ENCODE peak calls at places on chromosomes 3 and 15, in ten cellular contexts. T is OCI-LY7, B is mammary epithelial cell, Z is fibroblast of lung, E is HL-60, O is psoas muscle, P is PC-3, J is suprapubic skin, D is testis, H is H1. Q is an unnamed sample.

GRCh38 chr3:18124501-18124900 is 300.6 kb downstream of the SATB1 start:
- DNase-seq in E (no peak), B (peak), O (no peak), H (no peak), T (no peak), Z (peak), J (no peak), P (peak), D (no peak), Q (no peak)

GRCh38 chr3:187191271-187191670 is 6.0 kb upstream of the RTP1 start:
- DNase-seq in B (peak), H (no peak), Z (no peak), J (no peak), T (no peak), O (no peak), D (no peak), P (no peak), E (no peak), Q (no peak)

GRCh38 chr3:94249491-94250079 is 186.7 kb downstream of the NSUN3 start:
- DNase-seq in E (peak), J (peak), H (peak), O (peak), D (peak), Z (peak), B (peak), T (peak), P (peak), Q (peak)

GRCh38 chr3:52872245-52872644 is 25.1 kb downstream of the STIMATE start:
- DNase-seq in J (no peak), B (no peak), E (no peak), H (no peak), P (no peak), D (no peak), O (no peak), T (no peak), Z (no peak), Q (no peak)

GRCh38 chr15:60390931-60391501 is 6.8 kb downstream of the ANXA2 start:
- DNase-seq in J (peak), Z (peak), D (no peak), B (peak), H (no peak), P (peak), T (no peak), E (no peak), O (peak), Q (no peak)

GRCh38 chr3:160163259-160163878 is 61.9 kb upstream of the C3orf80 start:
- DNase-seq in T (peak), P (peak), B (no peak), E (no peak), H (no peak), Z (no peak), D (no peak), J (no peak), O (no peak), Q (no peak)

GRCh38 chr15:48391950-48392349 is 60.7 kb downstream of the DUT start:
- DNase-seq in H (no peak), T (no peak), B (no peak), E (no peak), D (no peak), J (no peak), Z (no peak), P (no peak), O (no peak), Q (no peak)

GRCh38 chr15:66800584-66801235 is 98.7 kb downstream of the SMAD6 start:
- DNase-seq in D (peak), H (no peak), T (no peak), B (no peak), Z (peak), J (peak), E (no peak), P (no peak), O (no peak), Q (no peak)

GRCh38 chr3:160133757-160134156 is 91.5 kb upstream of the C3orf80 start:
- DNase-seq in H (peak), J (no peak), O (no peak), Z (peak), P (peak), T (no peak), B (peak), E (peak), D (no peak), Q (no peak)

GRCh38 chr15:38154255-38154654 is 98.4 kb upstream of the SPRED1 start:
- DNase-seq in D (no peak), Z (no peak), J (no peak), O (no peak), T (no peak), P (no peak), H (no peak), B (no peak), E (no peak), Q (no peak)

GRCh38 chr3:155739154-155739553 is 5.7 kb downstream of the PLCH1 start:
- DNase-seq in P (no peak), H (no peak), O (no peak), B (no peak), E (no peak), Z (no peak), J (no peak), D (no peak), T (peak), Q (no peak)

GRCh38 chr3:126620743-126621142 is 34.2 kb downstream of the TXNRD3 start:
- DNase-seq in H (no peak), P (no peak), B (no peak), D (no peak), O (no peak), J (no peak), E (no peak), T (no peak), Z (peak), Q (no peak)

GRCh38 chr3:186084264-186084663 is 24.6 kb downstream of the ETV5 start:
- DNase-seq in H (no peak), B (no peak), E (no peak), D (no peak), O (no peak), J (no peak), T (no peak), P (no peak), Z (no peak), Q (no peak)

GRCh38 chr15:42064271-42064670 is 30.1 kb downstream of the PLA2G4D start:
- DNase-seq in D (peak), P (no peak), O (no peak), B (no peak), T (no peak), Z (no peak), E (no peak), J (peak), H (no peak), Q (no peak)

GRCh38 chr15:35669457-35670045 is 123.6 kb upstream of the DPH6 start:
- DNase-seq in J (no peak), D (no peak), O (no peak), B (peak), Z (no peak), H (no peak), P (peak), T (no peak), E (no peak), Q (no peak)

GRCh38 chr15:81853349-81853748 is 192.5 kb downstream of the MEX3B start:
- DNase-seq in P (no peak), H (no peak), O (no peak), Z (no peak), E (no peak), B (no peak), D (no peak), T (no peak), J (no peak), Q (no peak)

GRCh38 chr15:32952901-32953889 is 235.4 kb downstream of the GREM1 start:
- DNase-seq in Z (peak), O (peak), B (no peak), H (peak), E (no peak), T (no peak), J (no peak), D (no peak), P (no peak), Q (no peak)

GRCh38 chr3:115380883-115381572 is 233.9 kb upstream of the ZBTB20 start:
- DNase-seq in D (no peak), Z (no peak), T (no peak), H (no peak), O (no peak), E (no peak), B (no peak), P (no peak), J (no peak), Q (no peak)
- TF ChIP-seq CTCF in D (no peak), Z (peak), T (no peak), H (no peak), O (no peak), E (no peak), B (no peak), P (peak), J (no peak), Q (no peak)

DNA sequence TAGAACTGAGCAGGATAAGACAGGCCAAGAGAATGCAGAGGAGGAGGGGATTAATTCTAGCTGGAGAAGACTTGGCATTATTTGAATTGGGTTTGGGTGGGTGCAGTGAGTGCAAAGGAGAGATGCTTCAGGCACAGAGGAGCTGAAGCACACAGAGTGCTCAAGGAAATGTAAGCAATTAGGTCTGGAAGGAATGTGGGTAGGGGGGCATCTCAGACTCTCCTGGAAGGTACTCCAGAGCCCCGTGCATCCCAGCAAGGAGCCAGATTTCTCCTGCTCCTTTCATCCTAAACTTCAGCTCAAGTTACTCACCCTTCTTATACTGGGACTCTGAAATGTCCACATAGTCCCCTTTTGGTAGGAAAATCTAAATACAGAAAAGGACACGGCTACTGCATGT is 143.6 kb upstream of the PFN2 start:
- DNase-seq in E (no peak), O (no peak), D (no peak), T (no peak), P (no peak), J (no peak), B (no peak), H (no peak), Z (no peak), Q (no peak)
- TF ChIP-seq CTCF in E (no peak), O (no peak), D (no peak), T (no peak), P (no peak), J (no peak), B (no peak), H (no peak), Z (no peak), Q (no peak)

GRCh38 chr15:40080847-40081246 is 27.8 kb downstream of the BMF start:
- DNase-seq in E (no peak), Z (no peak), H (no peak), B (no peak), D (no peak), O (no peak), T (no peak), J (no peak), P (no peak), Q (no peak)

GRCh38 chr15:40080104-40080503 is 28.6 kb downstream of the BMF start:
- DNase-seq in O (no peak), T (no peak), E (no peak), P (no peak), B (no peak), J (no peak), H (no peak), Z (no peak), D (no peak), Q (no peak)

GRCh38 chr15:40083756-40084101 is 24.9 kb downstream of the BMF start:
- DNase-seq in J (no peak), P (no peak), H (no peak), Z (no peak), O (no peak), B (no peak), D (no peak), T (no peak), E (no peak), Q (no peak)

GRCh38 chr15:40081691-40082194 is 26.9 kb downstream of the BMF start:
- DNase-seq in H (no peak), J (peak), T (no peak), D (peak), B (peak), P (peak), O (peak), E (no peak), Z (peak), Q (no peak)

DNA sequence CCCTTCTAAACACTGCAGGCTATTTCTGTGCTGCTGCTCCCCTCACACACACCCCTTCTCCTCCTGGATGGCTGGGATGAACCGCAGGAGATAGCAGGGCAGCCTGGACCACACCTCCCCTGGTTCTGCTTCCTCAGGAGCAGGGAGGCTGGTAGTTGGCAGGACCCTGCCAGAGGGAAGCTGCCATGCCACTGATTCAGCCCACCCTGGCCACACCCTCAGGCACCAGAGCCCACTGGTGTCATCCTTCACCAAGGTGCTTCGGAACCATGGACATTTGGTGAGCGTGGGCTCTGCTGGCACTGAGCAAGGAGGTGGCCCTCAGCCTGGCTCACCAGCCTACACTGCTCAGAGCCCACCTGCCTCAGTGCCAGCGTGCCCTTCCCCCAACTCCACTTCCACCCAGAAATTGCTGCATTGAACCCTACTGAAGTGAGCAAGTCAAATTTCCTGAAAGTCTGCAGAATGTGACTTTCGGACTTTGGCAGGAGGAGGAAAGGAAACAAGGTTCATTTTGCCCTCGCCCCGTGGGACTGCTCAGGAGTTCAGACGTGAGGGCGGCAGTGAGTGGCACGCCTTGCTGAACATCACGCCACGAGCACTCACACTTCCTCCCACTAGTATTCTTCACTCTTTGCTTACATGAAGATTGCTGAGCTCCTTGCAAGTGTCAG is 26.3 kb downstream of the BMF start:
- DNase-seq in E (no peak), O (no peak), T (no peak), H (no peak), D (no peak), J (no peak), B (no peak), P (no peak), Z (no peak), Q (no peak)
- TF ChIP-seq CTCF in E (no peak), O (no peak), T (no peak), H (no peak), D (no peak), J (no peak), B (no peak), P (no peak), Z (no peak), Q (no peak)

GRCh38 chr3:47028146-47028545 is 48.7 kb downstream of the NBEAL2 start:
- DNase-seq in B (no peak), E (no peak), D (no peak), J (no peak), Z (no peak), H (no peak), T (no peak), O (no peak), P (no peak), Q (no peak)

GRCh38 chr3:47020311-47020710 is 40.8 kb downstream of the NBEAL2 start:
- DNase-seq in P (no peak), E (no peak), B (no peak), T (no peak), Z (no peak), H (no peak), J (no peak), D (no peak), O (no peak), Q (no peak)

GRCh38 chr3:47022540-47023161 is 43.2 kb downstream of the NBEAL2 start:
- DNase-seq in T (no peak), B (no peak), O (no peak), Z (no peak), D (no peak), J (no peak), E (no peak), H (no peak), P (peak), Q (no peak)

GRCh38 chr3:47028667-47029066 is 49.2 kb downstream of the NBEAL2 start:
- DNase-seq in E (no peak), T (no peak), D (no peak), H (no peak), J (no peak), O (no peak), Z (no peak), P (no peak), B (no peak), Q (no peak)

DNA sequence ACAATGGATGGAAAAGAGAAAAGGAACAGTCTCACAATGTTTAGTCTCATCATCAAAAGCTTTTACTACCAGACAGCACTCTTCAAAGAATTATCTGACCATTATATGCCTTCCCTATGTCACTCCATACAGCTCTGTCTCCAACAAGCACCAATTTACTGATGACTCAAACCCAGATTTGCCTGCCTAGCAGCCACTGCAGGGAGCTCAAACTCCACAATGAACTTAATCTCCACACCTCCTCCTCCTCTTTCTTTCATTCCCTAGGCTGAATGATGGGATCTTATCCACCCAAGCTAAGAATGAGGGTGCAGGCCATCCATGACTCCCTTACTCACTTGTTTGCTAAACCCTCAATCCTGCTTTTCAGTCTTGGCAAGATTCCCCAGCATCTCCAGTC is 45.5 kb downstream of the NBEAL2 start:
- DNase-seq in H (no peak), B (peak), P (peak), D (no peak), Z (peak), T (no peak), O (no peak), E (no peak), J (no peak), Q (no peak)
- TF ChIP-seq CTCF in H (no peak), B (no peak), P (no peak), D (no peak), Z (peak), T (no peak), O (no peak), E (no peak), J (no peak), Q (no peak)